ENCODE peak calls at places on chromosomes 6 and 20, in five cellular contexts. V is A549, T is tibial nerve, I is heart left ventricle, D is IMR-90. H is an unnamed sample.
A peak's percentile ranks its signal among the peaks of the same experiment; 100 is the strongest.

GRCh38 chr6:1322725-1323219 is 10.9 kb downstream of the FOXQ1 start:
- DNase-seq in D (peak; percentile 44), V (peak; percentile 57), T (no peak), I (no peak), H (no peak)

GRCh38 chr6:151440498-151440897 is 11.4 kb downstream of the RMND1 start:
- DNase-seq in I (no peak), T (no peak), D (no peak), V (no peak), H (no peak)

GRCh38 chr20:47618479-47618878 is 116.8 kb downstream of the NCOA3 start:
- DNase-seq in D (no peak), V (no peak), T (no peak), I (no peak), H (no peak)

GRCh38 chr6:131955876-131956275 is 4.7 kb upstream of the CCN2 start:
- DNase-seq in V (no peak), I (no peak), T (no peak), D (no peak), H (no peak)

GRCh38 chr6:113047148-113047547 is 700.0 kb downstream of the RFPL4B start:
- DNase-seq in T (no peak), D (peak; percentile 89), V (peak; percentile 34), I (no peak), H (no peak)

GRCh38 chr20:9458075-9458818 is 56.1 kb upstream of the LAMP5 start:
- DNase-seq in I (no peak), V (peak; percentile 38), T (no peak), D (peak; percentile 20), H (no peak)

GRCh38 chr6:129575378-129576118 is 134.4 kb downstream of the ARHGAP18 start:
- DNase-seq in V (peak; percentile 43), I (no peak), D (peak; percentile 72), T (peak; percentile 12), H (no peak)

GRCh38 chr6:108799356-108799720 is 48.9 kb upstream of the ARMC2 start:
- DNase-seq in D (no peak), T (no peak), I (no peak), V (no peak), H (no peak)

GRCh38 chr6:37850728-37851285 is 31.3 kb downstream of the ZFAND3 start:
- DNase-seq in V (no peak), I (no peak), T (no peak), D (no peak), H (no peak)

GRCh38 chr6:127482318-127482717 is 23.1 kb upstream of the KIAA0408 start:
- DNase-seq in I (no peak), T (no peak), D (no peak), V (no peak), H (no peak)

GRCh38 chr20:33053291-33054106 is at the start of gene BPIFB3:
- DNase-seq in V (no peak), T (no peak), I (no peak), D (no peak), H (no peak)

GRCh38 chr20:12925214-12925755 is 83.5 kb upstream of the SPTLC3 start:
- DNase-seq in T (peak; percentile 24), V (peak; percentile 88), D (peak; percentile 85), I (no peak), H (no peak)

GRCh38 chr20:21505810-21506530 is 7.9 kb downstream of the NKX2-2 start:
- DNase-seq in V (peak; percentile 73), D (peak; percentile 20), I (peak; percentile 74), T (no peak), H (no peak)

GRCh38 chr20:47035191-47035590 is 140.5 kb downstream of the EYA2 start:
- DNase-seq in D (no peak), T (no peak), I (no peak), V (no peak), H (no peak)

GRCh38 chr6:70668499-70668812 is 773 bp downstream of the SMAP1 start:
- DNase-seq in V (no peak), T (no peak), I (no peak), D (no peak), H (no peak)

GRCh38 chr6:135870722-135871121 is 19.2 kb downstream of the PDE7B start:
- DNase-seq in T (no peak), I (no peak), V (no peak), D (peak; percentile 88), H (no peak)

GRCh38 chr6:109690373-109690739 is 646 bp downstream of the AK9 start:
- DNase-seq in V (peak; percentile 4), T (peak; percentile 20), D (no peak), I (peak; percentile 72), H (peak; percentile 53)

GRCh38 chr6:43968110-43968965 is 158.9 kb downstream of the MRPL14 start:
- DNase-seq in I (no peak), T (no peak), D (no peak), V (no peak), H (no peak)

GRCh38 chr20:64091340-64091739 is 7.1 kb upstream of the LKAAEAR1 start:
- DNase-seq in T (no peak), V (no peak), I (no peak), D (no peak), H (no peak)

GRCh38 chr6:47169785-47170685 is 127.9 kb upstream of the ADGRF1 start:
- DNase-seq in T (no peak), I (no peak), D (peak; percentile 47), V (peak; percentile 42), H (no peak)

GRCh38 chr6:117264487-117265424 is 602 bp upstream of the VGLL2 start:
- DNase-seq in V (no peak), T (no peak), I (no peak), D (no peak), H (no peak)

GRCh38 chr20:49447946-49448809 is 34.3 kb downstream of the KCNB1 start:
- DNase-seq in V (no peak), I (no peak), T (peak; percentile 46), D (no peak), H (peak; percentile 22)

GRCh38 chr6:147826698-147827097 is 318.2 kb downstream of the SAMD5 start:
- DNase-seq in V (no peak), I (no peak), D (no peak), T (no peak), H (no peak)

GRCh38 chr6:14865609-14866100 is 380.2 kb upstream of the JARID2 start:
- DNase-seq in V (no peak), T (no peak), I (no peak), D (peak; percentile 49), H (no peak)

GRCh38 chr20:20603339-20603990 is 109.0 kb downstream of the RALGAPA2 start:
- DNase-seq in D (no peak), I (no peak), T (no peak), V (no peak), H (no peak)

GRCh38 chr20:34312544-34313217 is 9.5 kb upstream of the AHCY start:
- DNase-seq in T (peak; percentile 85), V (peak; percentile 90), I (peak; percentile 90), D (peak; percentile 81), H (peak; percentile 71)

GRCh38 chr6:55632953-55633352 is 54.0 kb upstream of the HMGCLL1 start:
- DNase-seq in V (no peak), D (peak; percentile 11), T (no peak), I (no peak), H (no peak)

GRCh38 chr6:158006821-158007570 is 25.3 kb downstream of the SYNJ2 start:
- DNase-seq in D (no peak), I (no peak), T (no peak), V (no peak), H (no peak)

GRCh38 chr6:158010591-158011477 is 29.2 kb downstream of the SYNJ2 start:
- DNase-seq in D (no peak), I (no peak), T (no peak), V (no peak), H (no peak)

GRCh38 chr6:158009935-158010585 is 28.4 kb downstream of the SYNJ2 start:
- DNase-seq in T (no peak), I (no peak), V (no peak), D (no peak), H (no peak)

GRCh38 chr6:158011478-158011920 is 29.8 kb downstream of the SYNJ2 start:
- DNase-seq in D (peak; percentile 65), V (no peak), T (no peak), I (no peak), H (no peak)

GRCh38 chr6:158008894-158009891 is 27.5 kb downstream of the SYNJ2 start:
- DNase-seq in V (no peak), D (peak; percentile 75), T (peak; percentile 47), I (no peak), H (peak; percentile 44)
- H3K4me3 ChIP-seq in V (no peak overlapping the region), D (no peak overlapping the region), T (no peak overlapping the region), I (no peak overlapping the region), H (no peak overlapping the region)

GRCh38 chr20:38861071-38861401 is 55.5 kb downstream of the PPP1R16B start:
- DNase-seq in I (no peak), D (no peak), V (no peak), T (no peak), H (no peak)

GRCh38 chr20:38856570-38856969 is 51.1 kb downstream of the PPP1R16B start:
- DNase-seq in T (no peak), I (no peak), V (no peak), D (no peak), H (no peak)

GRCh38 chr20:38857703-38858102 is 52.2 kb downstream of the PPP1R16B start:
- DNase-seq in D (no peak), V (no peak), T (no peak), I (no peak), H (no peak)

GRCh38 chr20:38862226-38862625 is 56.7 kb downstream of the PPP1R16B start:
- DNase-seq in V (no peak), I (no peak), T (no peak), D (no peak), H (no peak)

GRCh38 chr20:38859070-38859690 is 53.7 kb downstream of the PPP1R16B start:
- DNase-seq in V (no peak), I (no peak), T (no peak), D (no peak), H (no peak)
- TF ChIP-seq POLR2A in V (no peak), I (no peak), T (no peak), D (no peak), H (no peak)

GRCh38 chr20:45350217-45350616 is 2.0 kb upstream of the SDC4 start:
- DNase-seq in V (no peak), T (no peak), I (no peak), D (no peak), H (no peak)

GRCh38 chr20:45346851-45347250 is 1.4 kb downstream of the SDC4 start:
- DNase-seq in I (no peak), D (no peak), V (no peak), T (no peak), H (no peak)

GRCh38 chr20:45346291-45346718 is 1.9 kb downstream of the SDC4 start:
- DNase-seq in I (no peak), D (no peak), T (no peak), V (no peak), H (peak; percentile 76)

GRCh38 chr20:45347297-45347935 is 808 bp downstream of the SDC4 start:
- DNase-seq in I (no peak), T (no peak), V (no peak), D (no peak), H (no peak)

GRCh38 chr20:45347936-45348809 is at the start of gene SDC4:
- DNase-seq in D (peak; percentile 63), V (peak; percentile 51), T (peak; percentile 52), I (peak; percentile 85), H (peak; percentile 65)
- H3K4me1 ChIP-seq in D (peaks cover 29% of the 10 kb centered on the region), V (peaks cover 52% of the 10 kb centered on the region), T (peaks cover 38% of the 10 kb centered on the region), I (peaks cover 23% of the 10 kb centered on the region), H (peaks cover 21% of the 10 kb centered on the region)

DNA sequence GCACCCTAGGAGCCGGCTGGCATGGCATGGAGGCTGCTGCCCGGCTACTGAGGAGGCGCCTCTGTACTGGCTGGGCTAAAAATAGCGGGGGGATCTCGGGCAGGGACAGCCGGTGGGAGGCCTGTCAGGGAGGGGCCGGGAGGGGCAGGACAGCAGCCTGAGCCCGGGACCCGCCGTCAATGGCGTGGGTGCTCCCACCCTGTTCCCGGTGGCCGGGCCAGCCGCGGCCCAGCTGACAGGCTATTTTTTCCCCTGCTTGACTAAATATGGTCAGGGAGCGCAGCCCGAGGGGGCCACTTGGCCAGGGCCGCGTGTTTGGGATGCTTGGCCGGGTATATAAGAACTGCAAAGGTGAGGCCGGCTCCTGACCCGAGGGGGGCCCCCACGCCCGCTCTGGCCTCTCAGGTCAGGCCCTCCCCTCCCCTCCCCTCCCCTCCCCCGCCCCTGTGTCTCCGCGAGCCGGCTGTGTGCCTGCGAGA is 74.3 kb upstream of the GATA5 start:
- DNase-seq in D (no peak), T (no peak), V (peak; percentile 20), I (peak; percentile 87), H (peak; percentile 92)
- H3K4me3 ChIP-seq in D (no peak overlapping the region), T (no peak overlapping the region), V (peak overlapping the region; percentile 46), I (peak overlapping the region; percentile 64), H (peak overlapping the region; percentile 72)